ENCODE peak calls at places on chromosomes 12 and 14, in nine cellular contexts. N is esophagus muscularis mucosa, X is ovary, B is heart right ventricle, T is ascending aorta, L is kidney, D is lower lobe of right lung, F is suprapubic skin, Q is upper lobe of right lung. E is an unnamed sample.

GRCh38 chr14:102870994-102871831 is 51.2 kb upstream of the AMN start:
- DNase-seq in F (no peak), D (no peak), N (no peak), L (no peak), B (no peak), T (no peak), Q (no peak), X (no peak), E (no peak)

GRCh38 chr12:117594481-117594880 is 233.1 kb upstream of the NOS1 start:
- DNase-seq in T (no peak), D (no peak), Q (no peak), N (no peak), X (no peak), L (no peak), B (no peak), F (no peak), E (no peak)

GRCh38 chr14:37623552-37623951 is 28.1 kb downstream of the TTC6 start:
- DNase-seq in N (no peak), X (no peak), F (no peak), B (no peak), D (no peak), L (no peak), T (no peak), Q (no peak), E (no peak)

GRCh38 chr14:73237219-73237785 is at the start of gene PAPLN:
- DNase-seq in Q (no peak), T (no peak), N (peak; percentile 90), L (peak; percentile 91), D (no peak), B (no peak), F (no peak), X (peak; percentile 65), E (no peak)

GRCh38 chr12:132600048-132601032 is 10.0 kb downstream of the LRCOL1 start:
- DNase-seq in L (peak; percentile 92), D (peak; percentile 78), F (no peak), T (no peak), B (peak; percentile 62), Q (peak; percentile 84), X (peak; percentile 84), N (no peak), E (peak; percentile 85)

GRCh38 chr12:98325003-98325402 is 190.4 kb upstream of the TMPO start:
- DNase-seq in X (no peak), L (no peak), B (no peak), T (no peak), Q (peak; percentile 46), F (no peak), D (no peak), N (no peak), E (no peak)

GRCh38 chr14:80798878-80799277 is 142.7 kb downstream of the CEP128 start:
- DNase-seq in F (no peak), B (no peak), N (no peak), Q (no peak), X (no peak), D (no peak), L (no peak), T (no peak), E (no peak)

GRCh38 chr14:44463386-44464004 is 43.6 kb downstream of the FSCB start:
- DNase-seq in F (no peak), L (no peak), Q (no peak), B (no peak), N (no peak), T (no peak), D (no peak), X (no peak), E (no peak)

GRCh38 chr12:115374480-115375187 is 690.7 kb upstream of the TBX3 start:
- DNase-seq in Q (no peak), T (no peak), D (no peak), B (no peak), L (no peak), X (no peak), N (peak; percentile 75), F (no peak), E (no peak)

GRCh38 chr12:81080431-81080983 is 2.6 kb downstream of the ACSS3 start:
- DNase-seq in F (no peak), D (no peak), N (no peak), Q (no peak), T (no peak), X (no peak), L (no peak), B (no peak), E (no peak)

GRCh38 chr14:92443741-92444140 is 69.8 kb upstream of the RIN3 start:
- DNase-seq in Q (no peak), T (no peak), B (no peak), F (no peak), L (no peak), N (no peak), X (no peak), D (no peak), E (no peak)

GRCh38 chr12:12582193-12582881 is 19.7 kb upstream of the DUSP16 start:
- DNase-seq in Q (no peak), T (no peak), L (no peak), B (no peak), N (no peak), X (no peak), D (no peak), F (no peak), E (no peak)

GRCh38 chr12:64145226-64145625 is 76.9 kb downstream of the KICS2 start:
- DNase-seq in D (no peak), X (no peak), F (no peak), B (no peak), T (no peak), N (no peak), Q (no peak), L (no peak), E (no peak)

GRCh38 chr12:11797993-11798720 is 148.7 kb downstream of the ETV6 start:
- DNase-seq in B (no peak), D (no peak), Q (no peak), L (no peak), F (no peak), X (no peak), T (no peak), N (no peak), E (no peak)

GRCh38 chr12:57816855-57817151 is 1.7 kb downstream of the AVIL start:
- DNase-seq in X (no peak), B (peak; percentile 65), N (no peak), L (no peak), T (no peak), Q (no peak), D (peak; percentile 75), F (no peak), E (no peak)

DNA sequence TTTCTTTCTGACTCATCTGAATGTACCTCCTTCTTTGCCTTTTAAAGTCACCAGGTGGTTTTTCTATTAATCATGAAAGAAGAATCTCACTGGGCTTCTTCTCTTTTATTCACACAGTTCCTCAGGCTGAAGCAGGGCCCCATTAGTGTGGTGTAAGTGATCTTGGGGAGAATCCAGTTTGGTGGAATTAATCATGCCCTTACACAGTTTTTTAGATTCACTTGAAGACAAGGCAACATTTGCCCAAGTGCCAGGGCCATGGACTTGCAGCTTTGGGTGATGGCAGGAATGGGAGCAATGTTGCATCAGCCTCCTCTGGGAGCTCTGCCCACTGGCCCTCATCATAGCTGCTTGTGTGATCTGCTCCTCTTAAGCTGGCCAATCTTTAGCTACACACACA is 33.9 kb downstream of the KCNK10 start:
- DNase-seq in F (no peak), L (no peak), N (no peak), X (no peak), B (no peak), D (no peak), T (no peak), Q (no peak), E (no peak)
- H3K4me1 ChIP-seq in F (no peaks in the 10 kb centered on the region), L (no peaks in the 10 kb centered on the region), N (no peaks in the 10 kb centered on the region), X (no peaks in the 10 kb centered on the region), B (no peaks in the 10 kb centered on the region), D (no peaks in the 10 kb centered on the region), T (no peaks in the 10 kb centered on the region), Q (no peaks in the 10 kb centered on the region), E (no peaks in the 10 kb centered on the region)

GRCh38 chr12:6950401-6950801 is 755 bp upstream of the PTPN6 start:
- DNase-seq in X (peak; percentile 19), F (no peak), T (no peak), Q (peak; percentile 49), D (peak; percentile 28), N (no peak), B (no peak), L (peak; percentile 27), E (peak; percentile 19)
- H3K4me3 ChIP-seq in X (no peak overlapping the region), F (no peak overlapping the region), T (no peak overlapping the region), Q (no peak overlapping the region), D (peak overlapping the region; percentile 65), N (no peak overlapping the region), B (no peak overlapping the region), L (no peak overlapping the region), E (no peak overlapping the region)

GRCh38 chr14:64388533-64389243 is 535 bp downstream of the MTHFD1 start:
- DNase-seq in L (peak; percentile 74), F (no peak), X (no peak), D (no peak), Q (peak; percentile 70), T (no peak), N (no peak), B (no peak), E (no peak)

GRCh38 chr14:64391986-64392385 is 3.8 kb downstream of the MTHFD1 start:
- DNase-seq in Q (no peak), B (no peak), F (no peak), T (no peak), D (no peak), N (no peak), X (no peak), L (no peak), E (no peak)

GRCh38 chr14:64387738-64388532 is at the start of gene MTHFD1:
- DNase-seq in D (peak; percentile 99), N (peak; percentile 99), X (peak; percentile 99), Q (peak; percentile 100), T (peak; percentile 98), B (peak; percentile 99), F (peak; percentile 99), L (peak; percentile 100), E (peak; percentile 99)

GRCh38 chr14:64394423-64394822 is 6.3 kb downstream of the MTHFD1 start:
- DNase-seq in F (no peak), Q (no peak), X (no peak), T (no peak), N (no peak), B (no peak), L (no peak), D (no peak), E (no peak)

DNA sequence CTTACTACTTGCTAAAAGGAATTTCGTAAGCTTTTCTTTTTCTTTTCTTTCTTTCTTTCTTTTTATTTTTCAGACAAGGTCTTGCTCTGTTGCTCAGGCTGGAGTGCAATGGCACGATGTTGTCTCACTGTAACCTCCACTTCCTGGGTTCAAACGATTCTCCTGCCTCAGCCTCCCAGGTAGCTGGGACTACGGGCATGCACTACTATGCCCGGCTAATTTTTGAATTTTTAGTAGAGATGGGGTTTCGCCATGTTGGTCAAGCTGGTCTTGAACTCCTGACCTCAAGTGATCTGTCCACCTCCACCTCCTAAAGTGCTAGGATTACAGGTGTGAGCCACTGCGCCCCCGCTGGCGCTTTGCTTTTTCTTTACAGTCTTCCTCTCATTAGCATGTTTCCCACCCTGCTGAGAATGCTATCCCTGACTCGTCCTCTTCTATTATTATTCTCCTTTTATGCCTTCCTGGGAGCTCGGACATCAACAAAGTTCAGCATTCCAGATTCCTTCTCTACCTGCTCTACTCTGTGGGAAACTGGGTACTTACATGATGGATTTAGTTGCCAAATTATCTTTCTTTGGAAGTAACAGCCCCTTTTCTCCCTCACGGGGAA is 3.1 kb downstream of the MTHFD1 start:
- DNase-seq in B (no peak), F (no peak), T (no peak), X (no peak), N (no peak), Q (no peak), L (no peak), D (no peak), E (no peak)
- TF ChIP-seq CTCF in B (no peak), F (no peak), T (no peak), X (no peak), N (no peak), Q (no peak), L (no peak), D (no peak), E (no peak)

GRCh38 chr12:52076811-52077210 is 2.7 kb upstream of the SMIM41 start:
- DNase-seq in Q (peak; percentile 53), X (no peak), D (no peak), T (no peak), N (no peak), L (peak; percentile 48), B (no peak), F (no peak), E (no peak)
- H3K4me1 ChIP-seq in Q (peaks cover 11% of the 10 kb centered on the region), X (peaks cover 13% of the 10 kb centered on the region), D (peaks cover 41% of the 10 kb centered on the region), T (peaks cover 13% of the 10 kb centered on the region), N (peaks cover 38% of the 10 kb centered on the region), L (peaks cover 11% of the 10 kb centered on the region), B (peaks cover 35% of the 10 kb centered on the region), F (peaks cover 25% of the 10 kb centered on the region), E (peaks cover 20% of the 10 kb centered on the region)

E was measured in left lung.